ENCODE peak calls at places on chromosome X, in seven cellular contexts. K is CD8-positive, alpha-beta memory T cell; S is IMR-90; O is left lung; U is GM23248; J is neural progenitor cell; B is lower lobe of right lung. F is an unnamed sample.

GRCh38 chrX:154486052-154486395 is 391 bp downstream of the UBL4A start:
- DNase-seq in B (no peak), K (peak; percentile 23), J (no peak), S (no peak), U (peak; percentile 58), O (no peak), F (peak; percentile 74)

GRCh38 chrX:40085086-40085551 is 12.6 kb downstream of the BCOR start:
- DNase-seq in K (no peak), S (peak; percentile 86), O (no peak), B (no peak), J (no peak), U (peak; percentile 85), F (peak; percentile 40)

GRCh38 chrX:112841114-112841819 is 636 bp upstream of the AMOT start:
- DNase-seq in O (peak; percentile 86), K (peak; percentile 58), B (peak; percentile 86), S (peak; percentile 87), J (peak; percentile 96), U (peak; percentile 91), F (peak; percentile 96)

GRCh38 chrX:79618280-79618679 is 251.1 kb upstream of the ITM2A start:
- DNase-seq in K (no peak), U (no peak), J (no peak), O (no peak), S (no peak), B (no peak), F (no peak)

GRCh38 chrX:78655642-78656041 is 3.5 kb downstream of the RTL3 start:
- DNase-seq in U (no peak), S (no peak), J (no peak), B (no peak), K (no peak), O (no peak), F (no peak)

GRCh38 chrX:118975831-118976598 is 1.6 kb downstream of the LONRF3 start:
- DNase-seq in J (peak; percentile 44), K (peak; percentile 45), S (peak; percentile 3), U (peak; percentile 50), B (peak; percentile 90), O (peak; percentile 86), F (peak; percentile 72)

GRCh38 chrX:15834051-15834450 is 20.6 kb downstream of the AP1S2 start:
- DNase-seq in B (no peak), S (no peak), J (no peak), U (no peak), K (no peak), O (no peak), F (no peak)

GRCh38 chrX:155070663-155070974 is 317 bp downstream of the CMC4 start:
- DNase-seq in K (no peak), U (no peak), S (no peak), J (no peak), O (no peak), B (no peak), F (no peak)

GRCh38 chrX:133838761-133839676 is 146.4 kb downstream of the GPC3 start:
- DNase-seq in O (no peak), S (peak; percentile 28), J (peak; percentile 63), B (no peak), K (no peak), U (peak; percentile 28), F (peak; percentile 72)

GRCh38 chrX:26032141-26032917 is 105.8 kb upstream of the MAGEB18 start:
- DNase-seq in S (no peak), B (no peak), U (no peak), O (no peak), J (no peak), K (no peak), F (no peak)

GRCh38 chrX:39821709-39822095 is 276.1 kb downstream of the BCOR start:
- DNase-seq in S (no peak), O (no peak), U (no peak), J (no peak), B (no peak), K (no peak), F (no peak)

GRCh38 chrX:68824152-68824433 is 4.7 kb upstream of the EFNB1 start:
- DNase-seq in K (no peak), O (no peak), S (no peak), U (no peak), B (no peak), J (no peak), F (no peak)

GRCh38 chrX:129678176-129678880 is 23.6 kb upstream of the APLN start:
- DNase-seq in U (peak; percentile 62), S (no peak), K (peak; percentile 34), B (peak; percentile 72), J (peak; percentile 23), O (peak; percentile 44), F (peak; percentile 66)

GRCh38 chrX:85375333-85375738 is 4.1 kb downstream of the POF1B start:
- DNase-seq in U (no peak), S (no peak), J (no peak), O (no peak), K (no peak), B (no peak), F (no peak)

GRCh38 chrX:11787564-11787963 is 29.5 kb downstream of the MSL3 start:
- DNase-seq in S (peak; percentile 33), K (peak; percentile 54), J (peak; percentile 86), U (peak; percentile 59), B (peak; percentile 54), O (peak; percentile 55), F (peak; percentile 87)

GRCh38 chrX:103441878-103442535 is 65.7 kb downstream of the BEX3 start:
- DNase-seq in S (no peak), K (no peak), J (no peak), B (no peak), O (no peak), U (no peak), F (no peak)

GRCh38 chrX:70476166-70476933 is 31.7 kb downstream of the DLG3 start:
- DNase-seq in J (no peak), K (no peak), U (no peak), O (no peak), S (no peak), B (no peak), F (no peak)

GRCh38 chrX:97397371-97397770 is 513.7 kb downstream of the RPA4 start:
- DNase-seq in S (peak; percentile 50), J (no peak), K (no peak), B (no peak), O (no peak), U (no peak), F (no peak)

GRCh38 chrX:86149089-86149488 is 838 bp downstream of the DACH2 start:
- DNase-seq in U (no peak), K (no peak), J (peak; percentile 2), S (no peak), O (no peak), B (no peak), F (no peak)

GRCh38 chrX:39157796-39158195 is 356.5 kb downstream of the MID1IP1 start:
- DNase-seq in O (no peak), S (no peak), B (no peak), K (no peak), J (no peak), U (no peak), F (no peak)

GRCh38 chrX:21912989-21913388 is 27.5 kb upstream of the SMS start:
- DNase-seq in O (no peak), S (no peak), B (no peak), K (no peak), U (no peak), J (no peak), F (no peak)

GRCh38 chrX:63349307-63349706 is 1.8 kb downstream of the SPIN4 start:
- DNase-seq in U (no peak), S (no peak), O (no peak), J (no peak), B (no peak), K (no peak), F (peak; percentile 5)

GRCh38 chrX:48703642-48704481 is 7.3 kb downstream of the SUV39H1 start:
- DNase-seq in K (no peak), U (peak; percentile 57), S (peak; percentile 23), J (no peak), B (no peak), O (no peak), F (peak; percentile 21)

GRCh38 chrX:88828011-88828410 is 81.0 kb downstream of the CPXCR1 start:
- DNase-seq in U (no peak), K (no peak), J (peak; percentile 51), B (no peak), S (no peak), O (no peak), F (no peak)
- H3K4me3 ChIP-seq in U (no peak overlapping the region), K (no peak overlapping the region), J (no peak overlapping the region), B (no peak overlapping the region), S (no peak overlapping the region), O (no peak overlapping the region), F (no peak overlapping the region)

GRCh38 chrX:46819136-46819535 is 17.7 kb upstream of the RP2 start:
- DNase-seq in S (no peak), J (no peak), O (no peak), K (no peak), U (no peak), B (no peak), F (no peak)

GRCh38 chrX:46814966-46815365 is 21.9 kb upstream of the RP2 start:
- DNase-seq in J (no peak), O (no peak), U (peak; percentile 32), S (no peak), K (no peak), B (no peak), F (no peak)

DNA sequence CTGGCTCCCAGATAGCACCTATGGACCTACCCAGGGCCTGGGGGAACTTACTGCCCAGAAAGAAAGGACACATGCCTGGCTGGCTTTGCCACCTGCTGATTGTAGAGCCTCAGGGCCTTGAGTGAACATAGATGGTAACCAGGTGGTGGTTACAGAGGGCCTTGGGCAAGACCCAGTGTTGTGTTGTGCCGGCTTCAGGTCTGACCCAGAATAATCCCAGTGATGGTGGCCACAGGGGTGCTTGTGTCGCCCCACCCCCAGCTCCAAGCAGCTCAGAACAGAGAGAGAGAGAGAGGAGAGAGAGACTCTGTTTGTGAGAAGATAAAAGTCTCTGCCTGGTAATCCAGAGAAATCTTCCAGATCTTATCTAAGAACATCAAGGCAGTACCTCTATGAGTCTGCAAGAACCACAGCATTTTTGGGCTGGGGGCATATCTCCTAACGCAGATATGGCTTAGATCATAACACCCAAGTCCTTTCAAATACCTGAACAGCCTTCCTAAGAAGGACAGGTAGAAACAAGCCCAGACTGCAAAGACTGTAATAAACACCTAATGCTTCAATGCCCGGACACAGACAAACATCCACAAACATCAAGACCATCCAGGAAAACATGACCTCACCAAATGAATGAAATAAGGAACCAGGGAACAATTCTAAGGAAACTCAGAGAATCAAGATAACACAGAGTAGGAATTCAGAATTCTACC is 16.3 kb upstream of the RP2 start:
- DNase-seq in U (no peak), K (no peak), J (no peak), S (no peak), O (no peak), B (no peak), F (no peak)
- H3K36me3 ChIP-seq in U (no peaks in the 10 kb centered on the region), K (no peaks in the 10 kb centered on the region), J (no peaks in the 10 kb centered on the region), S (no peaks in the 10 kb centered on the region), O (no peaks in the 10 kb centered on the region), B (no peaks in the 10 kb centered on the region), F (no peaks in the 10 kb centered on the region)

GRCh38 chrX:136209751-136210150 is 41.4 kb downstream of the MAP7D3 start:
- DNase-seq in J (no peak), U (no peak), K (no peak), S (no peak), O (no peak), B (no peak), F (no peak)
- H3K27me3 ChIP-seq in J (no peaks in the 10 kb centered on the region), U (no peaks in the 10 kb centered on the region), K (no peaks in the 10 kb centered on the region), S (no peaks in the 10 kb centered on the region), O (no peaks in the 10 kb centered on the region), B (no peaks in the 10 kb centered on the region), F (no peaks in the 10 kb centered on the region)

GRCh38 chrX:95760356-95760755 is 924.3 kb upstream of the DIAPH2 start:
- DNase-seq in O (no peak), K (no peak), U (no peak), J (no peak), S (no peak), B (no peak), F (no peak)

GRCh38 chrX:95762716-95763115 is 921.9 kb upstream of the DIAPH2 start:
- DNase-seq in J (peak; percentile 44), O (no peak), B (no peak), K (no peak), S (no peak), U (no peak), F (no peak)

GRCh38 chrX:95764972-95765451 is 919.6 kb upstream of the DIAPH2 start:
- DNase-seq in O (no peak), J (peak; percentile 76), S (peak; percentile 23), U (peak; percentile 28), B (no peak), K (no peak), F (peak; percentile 55)
- H3K4me3 ChIP-seq in O (no peak overlapping the region), J (peak overlapping the region; percentile 28), S (no peak overlapping the region), U (no peak overlapping the region), B (no peak overlapping the region), K (no peak overlapping the region), F (no peak overlapping the region)

F was measured in H7.